ENCODE peak calls at places on chromosomes 6 and 20, in ten cellular contexts. P is A549, G is lower leg skin, H is NB4, B is endothelial cell of umbilical vein, X is uterus, C is thyroid gland, R is spleen, U is tibial nerve, K is sigmoid colon. M is an unnamed sample.

GRCh38 chr20:10217517-10218410 is 866 bp upstream of the SNAP25 start:
- DNase-seq in X (peak; percentile 78), U (no peak), R (no peak), H (peak; percentile 11), K (peak; percentile 69), C (peak; percentile 41), G (no peak), B (peak; percentile 65), P (peak; percentile 94), M (no peak)

GRCh38 chr20:3123542-3123941 is 36.1 kb downstream of the FASTKD5 start:
- DNase-seq in H (no peak), X (no peak), K (peak; percentile 30), C (no peak), R (no peak), G (no peak), P (no peak), B (no peak), U (no peak), M (no peak)

GRCh38 chr20:8265588-8265987 is 133.5 kb downstream of the PLCB1 start:
- DNase-seq in P (no peak), K (no peak), C (no peak), X (no peak), R (no peak), U (no peak), H (no peak), B (peak; percentile 59), G (no peak), M (no peak)

GRCh38 chr6:148854992-148855391 is 108.2 kb downstream of the UST start:
- DNase-seq in G (no peak), U (no peak), P (no peak), R (no peak), C (no peak), H (no peak), K (no peak), B (no peak), X (no peak), M (no peak)

GRCh38 chr6:20448828-20449227 is 47.1 kb downstream of the E2F3 start:
- DNase-seq in C (no peak), U (no peak), P (no peak), G (no peak), H (no peak), R (no peak), X (no peak), K (no peak), B (no peak), M (no peak)

GRCh38 chr20:40688129-40689099 is 622 bp downstream of the MAFB start:
- DNase-seq in H (no peak), K (no peak), R (no peak), X (no peak), C (peak; percentile 53), P (peak; percentile 31), B (no peak), U (no peak), G (peak; percentile 88), M (no peak)

GRCh38 chr6:156687875-156688549 is 89.2 kb upstream of the ARID1B start:
- DNase-seq in P (no peak), U (no peak), H (no peak), K (peak; percentile 62), R (no peak), G (peak; percentile 86), X (no peak), B (peak; percentile 36), C (peak; percentile 13), M (no peak)

GRCh38 chr6:70547313-70547712 is 19.4 kb upstream of the SDHAF4 start:
- DNase-seq in U (no peak), P (no peak), B (peak; percentile 17), H (peak; percentile 23), K (no peak), X (no peak), R (no peak), G (no peak), C (no peak), M (no peak)

GRCh38 chr20:3796477-3797225 is 541 bp downstream of the CDC25B start:
- DNase-seq in X (no peak), B (no peak), U (no peak), P (no peak), H (no peak), K (no peak), G (no peak), R (peak; percentile 85), C (no peak), M (no peak)

GRCh38 chr20:49851991-49852390 is 39.4 kb downstream of the SLC9A8 start:
- DNase-seq in X (no peak), R (no peak), U (no peak), G (no peak), C (no peak), B (no peak), H (no peak), P (no peak), K (no peak), M (no peak)

GRCh38 chr20:25076731-25077609 is 5.0 kb downstream of the VSX1 start:
- DNase-seq in R (no peak), G (peak; percentile 74), H (peak; percentile 70), B (no peak), K (no peak), C (peak; percentile 40), X (no peak), P (peak; percentile 80), U (no peak), M (peak; percentile 68)

GRCh38 chr6:72321741-72322140 is 300.1 kb upstream of the KCNQ5 start:
- DNase-seq in X (no peak), B (peak; percentile 2), U (no peak), P (no peak), C (no peak), H (no peak), R (no peak), G (no peak), K (no peak), M (no peak)

GRCh38 chr20:38671186-38671585 is 53.1 kb upstream of the SLC32A1 start:
- DNase-seq in R (no peak), H (no peak), U (no peak), B (no peak), G (peak; percentile 31), C (no peak), K (no peak), X (no peak), P (no peak), M (no peak)

GRCh38 chr6:163182696-163183095 is 231.8 kb upstream of the QKI start:
- DNase-seq in B (no peak), P (no peak), R (no peak), G (no peak), H (no peak), K (no peak), U (no peak), C (no peak), X (no peak), M (no peak)
- TF ChIP-seq POLR2A in B (no peak), P (no peak), R (no peak), G (no peak), H (no peak), K (no peak), U (no peak), C (no peak), X (no peak), M (no peak)

GRCh38 chr6:13004610-13005009 is 288.0 kb downstream of the PHACTR1 start:
- DNase-seq in X (no peak), G (no peak), P (no peak), U (no peak), K (no peak), H (peak; percentile 60), B (no peak), R (no peak), C (no peak), M (no peak)

GRCh38 chr6:13007744-13008143 is 291.2 kb downstream of the PHACTR1 start:
- DNase-seq in P (no peak), R (no peak), X (no peak), C (no peak), B (no peak), G (no peak), H (no peak), U (no peak), K (no peak), M (no peak)

GRCh38 chr6:13009031-13009430 is 292.5 kb downstream of the PHACTR1 start:
- DNase-seq in G (no peak), U (no peak), B (no peak), R (no peak), C (no peak), X (no peak), P (no peak), H (no peak), K (no peak), M (no peak)

GRCh38 chr6:13005994-13006393 is 289.4 kb downstream of the PHACTR1 start:
- DNase-seq in C (no peak), B (no peak), G (no peak), K (no peak), X (no peak), P (no peak), H (no peak), R (no peak), U (no peak), M (no peak)

DNA sequence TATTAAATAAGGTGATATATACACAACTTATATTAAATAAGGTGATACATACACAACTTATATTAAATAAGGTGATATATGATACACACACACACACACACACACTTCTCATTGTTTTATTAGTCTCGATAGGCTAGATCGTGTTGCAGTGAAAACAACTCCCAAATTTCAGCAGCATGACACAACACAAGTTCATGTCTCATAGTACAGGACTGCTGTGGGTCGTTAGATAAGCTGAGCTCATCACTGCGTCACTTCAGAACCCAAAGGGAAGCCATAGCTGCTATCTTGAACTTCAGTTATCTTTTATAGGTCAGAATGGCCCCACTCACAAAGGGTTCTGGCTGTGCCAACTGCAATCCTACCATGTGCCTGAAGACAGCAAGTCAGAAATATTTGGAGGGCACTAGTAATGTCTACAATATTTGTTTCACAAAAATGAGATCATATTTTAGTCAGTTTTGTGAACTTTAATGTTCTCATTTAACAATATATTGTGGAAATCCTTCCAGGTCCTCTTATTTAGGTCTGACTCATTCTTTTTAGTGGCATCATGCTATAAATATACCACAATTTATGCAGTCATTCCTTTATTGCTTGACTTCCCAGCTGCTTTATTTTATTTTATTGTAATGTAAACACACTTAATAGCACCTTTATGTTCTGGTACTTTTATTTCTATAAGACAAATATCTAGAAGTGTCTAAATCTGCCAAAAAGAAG is 290.2 kb downstream of the PHACTR1 start:
- DNase-seq in X (no peak), G (no peak), B (peak; percentile 9), H (no peak), U (no peak), P (no peak), K (no peak), C (no peak), R (no peak), M (no peak)
- H3K4me3 ChIP-seq in X (no peak overlapping the region), G (no peak overlapping the region), B (no peak overlapping the region), H (no peak overlapping the region), U (no peak overlapping the region), P (no peak overlapping the region), K (no peak overlapping the region), C (no peak overlapping the region), R (no peak overlapping the region), M (no peak overlapping the region)

GRCh38 chr6:144265061-144265357 is 20.1 kb upstream of the UTRN start:
- DNase-seq in K (no peak), C (no peak), R (no peak), X (no peak), H (no peak), B (peak; percentile 6), U (no peak), G (no peak), P (peak; percentile 21), M (no peak)
- TF ChIP-seq POLR2A in K (no peak), C (no peak), R (no peak), X (no peak), H (no peak), B (no peak), U (no peak), G (no peak), P (no peak), M (no peak)

DNA sequence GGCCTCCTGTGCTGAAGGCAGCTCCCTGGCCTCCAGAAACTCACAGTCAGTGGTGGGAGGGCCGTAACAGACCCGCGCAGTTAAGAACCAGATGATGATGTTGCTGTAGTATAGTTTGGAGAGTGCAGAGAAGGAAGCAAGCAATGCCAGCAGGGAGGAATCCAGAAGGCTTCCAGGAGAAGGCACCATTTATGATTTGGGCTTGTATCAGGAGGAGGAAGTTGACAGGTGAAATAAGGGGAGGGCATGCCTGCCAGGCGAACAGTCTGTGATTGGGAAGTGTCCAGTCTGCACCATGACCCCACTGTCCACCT is 13.3 kb upstream of the BAK1 start:
- DNase-seq in G (no peak), B (no peak), X (no peak), P (no peak), R (no peak), C (no peak), K (no peak), U (no peak), H (no peak), M (no peak)
- H3K4me3 ChIP-seq in G (no peak overlapping the region), B (no peak overlapping the region), X (no peak overlapping the region), P (no peak overlapping the region), R (no peak overlapping the region), C (no peak overlapping the region), K (no peak overlapping the region), U (peak overlapping the region; percentile 20), H (no peak overlapping the region), M (peak overlapping the region; percentile 63)